ENCODE peak calls at places on chromosomes 4 and X, in nine cellular contexts. A is uterus, C is prostate gland, T is breast epithelium, U is left ventricle myocardium inferior, Y is small intestine, I is IMR-90, H is iPS DF 6.9, Q is ascending aorta. F is an unnamed sample.

GRCh38 chrX:129980540-129981206 is 1.8 kb upstream of the BCORL1 start:
- DNase-seq in A (peak; percentile 71), C (no peak), T (no peak), U (peak; percentile 64), Y (peak; percentile 45), I (no peak), H (no peak), Q (no peak), F (no peak)

GRCh38 chr4:5639556-5639955 is 68.8 kb downstream of the EVC2 start:
- DNase-seq in A (no peak), C (no peak), T (no peak), U (no peak), Y (no peak), I (no peak), H (no peak), Q (no peak), F (no peak)

GRCh38 chrX:42708222-42708621 is 69.7 kb downstream of the PPP1R2C start:
- DNase-seq in A (no peak), C (no peak), T (no peak), U (no peak), Y (no peak), I (no peak), H (no peak), Q (no peak), F (no peak)

GRCh38 chr4:138861130-138861529 is 154.5 kb upstream of the NOCT start:
- DNase-seq in A (no peak), C (no peak), T (no peak), U (no peak), Y (no peak), I (peak; percentile 62), H (no peak), Q (no peak), F (no peak)

GRCh38 chr4:121764303-121764701 is 662 bp downstream of the SMIM43 start:
- DNase-seq in A (no peak), C (no peak), T (no peak), U (no peak), Y (no peak), I (no peak), H (no peak), Q (no peak), F (no peak)

GRCh38 chr4:76256968-76257367 is 5.4 kb downstream of the FAM47E start:
- DNase-seq in A (no peak), C (no peak), T (no peak), U (no peak), Y (peak; percentile 42), I (no peak), H (no peak), Q (no peak), F (no peak)

GRCh38 chrX:130413415-130413814 is 11.6 kb downstream of the RBMX2 start:
- DNase-seq in A (no peak), C (no peak), T (no peak), U (no peak), Y (no peak), I (no peak), H (no peak), Q (no peak), F (no peak)

GRCh38 chr4:89949782-89950387 is 55.2 kb downstream of the MMRN1 start:
- DNase-seq in A (no peak), C (no peak), T (no peak), U (no peak), Y (peak; percentile 25), I (no peak), H (no peak), Q (no peak), F (no peak)

GRCh38 chr4:99915449-99915848 is 21.2 kb upstream of the LAMTOR3 start:
- DNase-seq in A (no peak), C (no peak), T (no peak), U (no peak), Y (no peak), I (peak; percentile 7), H (no peak), Q (no peak), F (no peak)

GRCh38 chr4:138952405-138952804 is 63.2 kb upstream of the NOCT start:
- DNase-seq in A (no peak), C (no peak), T (no peak), U (no peak), Y (no peak), I (peak; percentile 23), H (no peak), Q (no peak), F (no peak)

GRCh38 chr4:5893013-5893580 is at the start of gene CRMP1:
- DNase-seq in A (no peak), C (no peak), T (no peak), U (no peak), Y (no peak), I (no peak), H (no peak), Q (no peak), F (no peak)

GRCh38 chr4:158769175-158769831 is 477 bp downstream of the FNIP2 start:
- DNase-seq in A (peak; percentile 44), C (peak; percentile 16), T (no peak), U (peak; percentile 42), Y (peak; percentile 34), I (no peak), H (no peak), Q (no peak), F (peak; percentile 29)

GRCh38 chrX:74911494-74911893 is 13.8 kb downstream of the NEXMIF start:
- DNase-seq in A (no peak), C (no peak), T (no peak), U (no peak), Y (no peak), I (no peak), H (no peak), Q (no peak), F (no peak)

GRCh38 chrX:155211208-155211607 is 5.1 kb upstream of the VBP1 start:
- DNase-seq in A (no peak), C (no peak), T (no peak), U (no peak), Y (no peak), I (no peak), H (no peak), Q (no peak), F (no peak)

GRCh38 chr4:183097251-183098079 is 1.6 kb upstream of the WWC2 start:
- DNase-seq in A (peak; percentile 37), C (no peak), T (no peak), U (peak; percentile 26), Y (no peak), I (no peak), H (no peak), Q (no peak), F (no peak)

GRCh38 chr4:152356428-152357034 is 179.4 kb downstream of the FBXW7 start:
- DNase-seq in A (no peak), C (no peak), T (no peak), U (no peak), Y (no peak), I (peak; percentile 21), H (no peak), Q (no peak), F (no peak)

GRCh38 chr4:141860974-141861373 is 224.6 kb downstream of the IL15 start:
- DNase-seq in A (no peak), C (no peak), T (no peak), U (no peak), Y (no peak), I (no peak), H (peak; percentile 2), Q (no peak), F (no peak)

GRCh38 chr4:173477016-173477415 is 53.0 kb downstream of the HAND2 start:
- DNase-seq in A (no peak), C (no peak), T (no peak), U (no peak), Y (no peak), I (no peak), H (no peak), Q (no peak), F (no peak)

GRCh38 chrX:10387011-10387410 is 230.2 kb downstream of the CLCN4 start:
- DNase-seq in A (no peak), C (no peak), T (no peak), U (no peak), Y (no peak), I (peak; percentile 41), H (no peak), Q (no peak), F (no peak)

GRCh38 chr4:113823291-113823659 is 61.7 kb upstream of the CAMK2D start:
- DNase-seq in A (no peak), C (no peak), T (no peak), U (no peak), Y (no peak), I (peak; percentile 43), H (no peak), Q (no peak), F (no peak)

GRCh38 chr4:189974056-189974455 is 33.4 kb downstream of the FRG1 start:
- DNase-seq in A (no peak), C (no peak), T (no peak), U (no peak), Y (no peak), I (no peak), H (no peak), Q (no peak), F (no peak)

GRCh38 chr4:2714071-2714770 is 41.9 kb downstream of the TNIP2 start:
- DNase-seq in A (no peak), C (no peak), T (peak; percentile 52), U (peak; percentile 26), Y (no peak), I (peak; percentile 71), H (no peak), Q (no peak), F (no peak)

GRCh38 chr4:151921371-151921770 is 160.6 kb upstream of the GATB start:
- DNase-seq in A (no peak), C (no peak), T (no peak), U (no peak), Y (no peak), I (peak; percentile 30), H (no peak), Q (no peak), F (no peak)

GRCh38 chr4:61762722-61763627 is 562.8 kb downstream of the ADGRL3 start:
- DNase-seq in A (no peak), C (no peak), T (no peak), U (no peak), Y (no peak), I (no peak), H (no peak), Q (no peak), F (no peak)
- H3K9me3 ChIP-seq in A (no peaks in the 10 kb centered on the region), C (no peaks in the 10 kb centered on the region), T (peaks cover 6% of the 10 kb centered on the region), U (peaks cover 30% of the 10 kb centered on the region), Y (no peaks in the 10 kb centered on the region), I (no peaks in the 10 kb centered on the region), H (peaks cover 19% of the 10 kb centered on the region), Q (no peaks in the 10 kb centered on the region), F (no peaks in the 10 kb centered on the region)

GRCh38 chrX:28177202-28177601 is 196.0 kb upstream of the DCAF8L1 start:
- DNase-seq in A (no peak), C (no peak), T (no peak), U (no peak), Y (peak; percentile 15), I (no peak), H (no peak), Q (no peak), F (no peak)
- H3K9me3 ChIP-seq in A (no peaks in the 10 kb centered on the region), C (no peaks in the 10 kb centered on the region), T (no peaks in the 10 kb centered on the region), U (no peaks in the 10 kb centered on the region), Y (no peaks in the 10 kb centered on the region), I (no peaks in the 10 kb centered on the region), H (no peaks in the 10 kb centered on the region), Q (no peaks in the 10 kb centered on the region), F (no peaks in the 10 kb centered on the region)

GRCh38 chr4:63814171-63814964 is 594.9 kb downstream of the TECRL start:
- DNase-seq in A (no peak), C (no peak), T (no peak), U (no peak), Y (no peak), I (no peak), H (no peak), Q (no peak), F (no peak)
- H3K9me3 ChIP-seq in A (no peaks in the 10 kb centered on the region), C (no peaks in the 10 kb centered on the region), T (no peaks in the 10 kb centered on the region), U (peaks cover 16% of the 10 kb centered on the region), Y (no peaks in the 10 kb centered on the region), I (peaks cover 12% of the 10 kb centered on the region), H (no peaks in the 10 kb centered on the region), Q (no peaks in the 10 kb centered on the region), F (no peaks in the 10 kb centered on the region)

GRCh38 chrX:19410259-19410658 is 66.5 kb downstream of the PDHA1 start:
- DNase-seq in A (no peak), C (no peak), T (no peak), U (no peak), Y (no peak), I (no peak), H (no peak), Q (no peak), F (no peak)
- H3K9me3 ChIP-seq in A (no peaks in the 10 kb centered on the region), C (no peaks in the 10 kb centered on the region), T (no peaks in the 10 kb centered on the region), U (no peaks in the 10 kb centered on the region), Y (no peaks in the 10 kb centered on the region), I (peaks cover 4% of the 10 kb centered on the region), H (no peaks in the 10 kb centered on the region), Q (no peaks in the 10 kb centered on the region), F (no peaks in the 10 kb centered on the region)

F was measured in T-helper 17 cell.